ENCODE peak calls at places on chromosomes 7 and 10, in eight cellular contexts. One of them, this sample, is unnamed.

GRCh38 chr7:66339141-66339540 is 134.0 kb downstream of the TPST1 start:
- DNase-seq in right lobe of liver: no peak
- DNase-seq in skeletal muscle cell: no peak
- DNase-seq in kidney epithelial cell: no peak
- DNase-seq in pancreas: no peak
- DNase-seq in AG09309: no peak
- DNase-seq in epithelial cell of esophagus: peak
- DNase-seq in psoas muscle: no peak
- DNase-seq in this sample: no peak

GRCh38 chr7:46003896-46004875 is 83.1 kb upstream of the IGFBP3 start:
- DNase-seq in right lobe of liver: no peak
- DNase-seq in skeletal muscle cell: peak
- DNase-seq in kidney epithelial cell: peak
- DNase-seq in pancreas: no peak
- DNase-seq in AG09309: peak
- DNase-seq in epithelial cell of esophagus: peak
- DNase-seq in psoas muscle: no peak
- DNase-seq in this sample: no peak

GRCh38 chr10:95728535-95728934 is 27.4 kb upstream of the ENTPD1 start:
- DNase-seq in right lobe of liver: no peak
- DNase-seq in skeletal muscle cell: peak
- DNase-seq in kidney epithelial cell: no peak
- DNase-seq in pancreas: no peak
- DNase-seq in AG09309: no peak
- DNase-seq in epithelial cell of esophagus: peak
- DNase-seq in psoas muscle: no peak
- DNase-seq in this sample: no peak

GRCh38 chr7:155804897-155805825 is 7.1 kb downstream of the SHH start:
- DNase-seq in right lobe of liver: peak
- DNase-seq in skeletal muscle cell: peak
- DNase-seq in kidney epithelial cell: no peak
- DNase-seq in pancreas: peak
- DNase-seq in AG09309: no peak
- DNase-seq in epithelial cell of esophagus: peak
- DNase-seq in psoas muscle: no peak
- DNase-seq in this sample: no peak

GRCh38 chr7:111730476-111731300 is 168.4 kb upstream of the IMMP2L start:
- DNase-seq in right lobe of liver: no peak
- DNase-seq in skeletal muscle cell: no peak
- DNase-seq in kidney epithelial cell: no peak
- DNase-seq in pancreas: no peak
- DNase-seq in AG09309: no peak
- DNase-seq in epithelial cell of esophagus: peak
- DNase-seq in psoas muscle: no peak
- DNase-seq in this sample: no peak

GRCh38 chr10:55263327-55263726 is 462.3 kb upstream of the PCDH15 start:
- DNase-seq in right lobe of liver: no peak
- DNase-seq in skeletal muscle cell: no peak
- DNase-seq in kidney epithelial cell: no peak
- DNase-seq in pancreas: no peak
- DNase-seq in AG09309: no peak
- DNase-seq in epithelial cell of esophagus: no peak
- DNase-seq in psoas muscle: no peak
- DNase-seq in this sample: no peak

GRCh38 chr7:151867912-151868804 is 8.8 kb downstream of the PRKAG2 start:
- DNase-seq in right lobe of liver: peak
- DNase-seq in skeletal muscle cell: no peak
- DNase-seq in kidney epithelial cell: no peak
- DNase-seq in pancreas: peak
- DNase-seq in AG09309: no peak
- DNase-seq in epithelial cell of esophagus: no peak
- DNase-seq in psoas muscle: peak
- DNase-seq in this sample: no peak

GRCh38 chr7:141550694-141551079 is 523 bp upstream of the AGK start:
- DNase-seq in right lobe of liver: no peak
- DNase-seq in skeletal muscle cell: no peak
- DNase-seq in kidney epithelial cell: no peak
- DNase-seq in pancreas: peak
- DNase-seq in AG09309: no peak
- DNase-seq in epithelial cell of esophagus: peak
- DNase-seq in psoas muscle: no peak
- DNase-seq in this sample: no peak

GRCh38 chr10:38605153-38605661 is 511.1 kb downstream of the ZNF37A start:
- DNase-seq in right lobe of liver: no peak
- DNase-seq in skeletal muscle cell: no peak
- DNase-seq in kidney epithelial cell: no peak
- DNase-seq in pancreas: no peak
- DNase-seq in AG09309: no peak
- DNase-seq in epithelial cell of esophagus: no peak
- DNase-seq in psoas muscle: peak
- DNase-seq in this sample: no peak

GRCh38 chr7:70416611-70417010 is 715.3 kb upstream of the GALNT17 start:
- DNase-seq in right lobe of liver: no peak
- DNase-seq in skeletal muscle cell: no peak
- DNase-seq in kidney epithelial cell: no peak
- DNase-seq in pancreas: no peak
- DNase-seq in AG09309: no peak
- DNase-seq in epithelial cell of esophagus: no peak
- DNase-seq in psoas muscle: no peak
- DNase-seq in this sample: no peak

GRCh38 chr10:79384773-79385391 is 37.6 kb downstream of the PPIF start:
- DNase-seq in right lobe of liver: peak
- DNase-seq in skeletal muscle cell: no peak
- DNase-seq in kidney epithelial cell: no peak
- DNase-seq in pancreas: peak
- DNase-seq in AG09309: no peak
- DNase-seq in epithelial cell of esophagus: no peak
- DNase-seq in psoas muscle: peak
- DNase-seq in this sample: no peak

GRCh38 chr7:24757799-24758275 is 573 bp upstream of the GSDME start:
- DNase-seq in right lobe of liver: no peak
- DNase-seq in skeletal muscle cell: no peak
- DNase-seq in kidney epithelial cell: no peak
- DNase-seq in pancreas: no peak
- DNase-seq in AG09309: no peak
- DNase-seq in epithelial cell of esophagus: peak
- DNase-seq in psoas muscle: peak
- DNase-seq in this sample: no peak

GRCh38 chr7:26538216-26538615 is 246.6 kb downstream of the SNX10 start:
- DNase-seq in right lobe of liver: no peak
- DNase-seq in skeletal muscle cell: no peak
- DNase-seq in kidney epithelial cell: no peak
- DNase-seq in pancreas: no peak
- DNase-seq in AG09309: no peak
- DNase-seq in epithelial cell of esophagus: no peak
- DNase-seq in psoas muscle: no peak
- DNase-seq in this sample: no peak

GRCh38 chr10:60234531-60234930 is 155.1 kb downstream of the ANK3 start:
- DNase-seq in right lobe of liver: no peak
- DNase-seq in skeletal muscle cell: no peak
- DNase-seq in kidney epithelial cell: no peak
- DNase-seq in pancreas: no peak
- DNase-seq in AG09309: no peak
- DNase-seq in epithelial cell of esophagus: peak
- DNase-seq in psoas muscle: no peak
- DNase-seq in this sample: no peak
- H3K4me3 ChIP-seq in right lobe of liver: no peak
- H3K4me3 ChIP-seq in skeletal muscle cell: no peak
- H3K4me3 ChIP-seq in kidney epithelial cell: no peak
- H3K4me3 ChIP-seq in pancreas: no peak
- H3K4me3 ChIP-seq in AG09309: no peak
- H3K4me3 ChIP-seq in epithelial cell of esophagus: no peak
- H3K4me3 ChIP-seq in psoas muscle: no peak
- H3K4me3 ChIP-seq in this sample: no peak

GRCh38 chr10:101189461-101190401 is 39.5 kb downstream of the LBX1 start:
- DNase-seq in right lobe of liver: no peak
- DNase-seq in skeletal muscle cell: no peak
- DNase-seq in kidney epithelial cell: no peak
- DNase-seq in pancreas: no peak
- DNase-seq in AG09309: no peak
- DNase-seq in epithelial cell of esophagus: no peak
- DNase-seq in psoas muscle: no peak
- DNase-seq in this sample: no peak
- H3K4me3 ChIP-seq in right lobe of liver: no peak
- H3K4me3 ChIP-seq in skeletal muscle cell: no peak
- H3K4me3 ChIP-seq in kidney epithelial cell: no peak
- H3K4me3 ChIP-seq in pancreas: no peak
- H3K4me3 ChIP-seq in AG09309: no peak
- H3K4me3 ChIP-seq in epithelial cell of esophagus: no peak
- H3K4me3 ChIP-seq in psoas muscle: no peak
- H3K4me3 ChIP-seq in this sample: no peak

DNA sequence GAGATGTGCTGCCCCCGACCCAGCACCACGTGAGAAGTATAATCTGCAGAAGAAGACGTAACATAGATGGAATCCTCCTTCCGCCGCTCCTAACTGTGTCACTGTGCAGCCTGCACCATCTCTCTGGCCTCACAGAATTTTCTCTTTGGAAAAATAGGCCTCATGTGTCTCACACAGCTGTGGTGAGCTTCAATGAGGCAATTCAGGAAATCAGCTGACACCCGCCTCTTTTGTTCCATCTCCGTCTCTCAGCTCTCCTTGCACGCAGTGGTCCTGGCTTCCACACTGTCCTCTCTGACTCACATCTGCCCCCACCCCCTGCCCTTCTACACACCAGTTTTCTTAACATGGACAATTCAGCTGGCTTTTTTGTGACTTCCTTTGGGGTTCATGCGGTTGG is 7.2 kb downstream of the C10orf90 start:
- DNase-seq in right lobe of liver: no peak
- DNase-seq in skeletal muscle cell: peak
- DNase-seq in kidney epithelial cell: no peak
- DNase-seq in pancreas: no peak
- DNase-seq in AG09309: peak
- DNase-seq in epithelial cell of esophagus: no peak
- DNase-seq in psoas muscle: peak
- DNase-seq in this sample: peak
- H3K4me3 ChIP-seq in right lobe of liver: no peak
- H3K4me3 ChIP-seq in skeletal muscle cell: no peak
- H3K4me3 ChIP-seq in kidney epithelial cell: no peak
- H3K4me3 ChIP-seq in pancreas: no peak
- H3K4me3 ChIP-seq in AG09309: no peak
- H3K4me3 ChIP-seq in epithelial cell of esophagus: no peak
- H3K4me3 ChIP-seq in psoas muscle: no peak
- H3K4me3 ChIP-seq in this sample: no peak

DNA sequence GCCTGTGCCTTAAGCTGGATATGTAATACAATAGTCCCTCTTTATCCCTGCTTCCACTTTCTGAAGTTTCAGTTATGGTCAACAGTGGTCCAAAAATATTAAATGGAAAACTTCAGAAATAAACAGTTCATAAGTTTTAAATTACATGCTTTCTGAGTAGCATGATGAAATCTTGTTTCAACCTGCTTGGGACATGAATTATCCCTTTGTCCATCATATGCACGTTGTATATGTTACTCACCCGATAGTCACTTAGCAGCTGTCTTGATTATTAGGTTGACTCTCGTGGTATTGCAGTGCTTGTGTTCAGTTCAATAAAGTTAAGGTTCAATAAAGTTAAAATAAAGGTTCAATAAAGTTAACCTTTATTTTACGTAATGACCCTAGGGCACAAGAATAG is 25.5 kb downstream of the C1GALT1 start:
- DNase-seq in right lobe of liver: no peak
- DNase-seq in skeletal muscle cell: no peak
- DNase-seq in kidney epithelial cell: no peak
- DNase-seq in pancreas: no peak
- DNase-seq in AG09309: no peak
- DNase-seq in epithelial cell of esophagus: peak
- DNase-seq in psoas muscle: no peak
- DNase-seq in this sample: no peak
- H3K4me3 ChIP-seq in right lobe of liver: no peak
- H3K4me3 ChIP-seq in skeletal muscle cell: no peak
- H3K4me3 ChIP-seq in kidney epithelial cell: no peak
- H3K4me3 ChIP-seq in pancreas: no peak
- H3K4me3 ChIP-seq in AG09309: no peak
- H3K4me3 ChIP-seq in epithelial cell of esophagus: no peak
- H3K4me3 ChIP-seq in psoas muscle: no peak
- H3K4me3 ChIP-seq in this sample: no peak

DNA sequence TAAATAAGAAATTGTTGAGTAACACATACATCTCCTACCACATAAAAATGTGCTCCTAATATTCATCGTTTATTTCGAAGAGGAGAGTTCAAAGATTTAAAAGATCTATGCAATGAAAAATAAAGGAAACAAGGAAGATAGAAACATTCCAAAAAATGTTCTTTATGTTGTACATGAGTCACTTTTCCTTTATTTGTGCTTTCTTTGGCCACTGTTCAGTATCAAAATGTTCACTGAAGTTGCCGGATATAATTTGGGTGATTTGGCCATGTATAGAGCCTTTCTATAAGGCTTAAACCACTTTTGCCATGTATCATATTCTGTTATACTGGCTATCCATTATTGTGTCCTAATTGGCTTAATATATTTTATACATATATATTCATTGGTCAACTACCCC is 62.9 kb upstream of the PRR15 start:
- DNase-seq in right lobe of liver: no peak
- DNase-seq in skeletal muscle cell: peak
- DNase-seq in kidney epithelial cell: no peak
- DNase-seq in pancreas: no peak
- DNase-seq in AG09309: no peak
- DNase-seq in epithelial cell of esophagus: no peak
- DNase-seq in psoas muscle: no peak
- DNase-seq in this sample: no peak
- H3K4me3 ChIP-seq in right lobe of liver: no peak
- H3K4me3 ChIP-seq in skeletal muscle cell: no peak
- H3K4me3 ChIP-seq in kidney epithelial cell: no peak
- H3K4me3 ChIP-seq in pancreas: no peak
- H3K4me3 ChIP-seq in AG09309: no peak
- H3K4me3 ChIP-seq in epithelial cell of esophagus: no peak
- H3K4me3 ChIP-seq in psoas muscle: no peak
- H3K4me3 ChIP-seq in this sample: no peak

GRCh38 chr10:88243847-88244730 is 339.0 kb downstream of the RNLS start:
- DNase-seq in right lobe of liver: peak
- DNase-seq in skeletal muscle cell: peak
- DNase-seq in kidney epithelial cell: no peak
- DNase-seq in pancreas: peak
- DNase-seq in AG09309: no peak
- DNase-seq in epithelial cell of esophagus: no peak
- DNase-seq in psoas muscle: peak
- DNase-seq in this sample: no peak
- H3K4me3 ChIP-seq in right lobe of liver: peak
- H3K4me3 ChIP-seq in skeletal muscle cell: no peak
- H3K4me3 ChIP-seq in kidney epithelial cell: no peak
- H3K4me3 ChIP-seq in pancreas: peak
- H3K4me3 ChIP-seq in AG09309: no peak
- H3K4me3 ChIP-seq in epithelial cell of esophagus: no peak
- H3K4me3 ChIP-seq in psoas muscle: peak
- H3K4me3 ChIP-seq in this sample: no peak

This sample was measured in AG04449.